ENCODE peak calls at places on chromosomes 11 and 22, in nine cellular contexts. T is spleen; W is H1; F is tibial artery; E is H9; A is SJCRH30; G is small intestine; P is stomach; L is naive thymus-derived CD4-positive, alpha-beta T cell. Q is an unnamed sample. For H3K9me3, the result is how much of the 10 kb centered on the place peaks cover.

GRCh38 chr22:21898354-21898896 is 31.0 kb upstream of the MAPK1 start:
- DNase-seq in T (no peak), W (no peak), F (no peak), E (no peak), A (no peak), G (no peak), P (no peak), L (no peak), Q (no peak)

GRCh38 chr22:46320166-46320710 is 15.3 kb upstream of the TRMU start:
- DNase-seq in T (no peak), W (no peak), F (no peak), E (no peak), A (no peak), G (no peak), P (no peak), L (no peak), Q (no peak)

GRCh38 chr11:114277637-114278341 is 18.4 kb upstream of the NNMT start:
- DNase-seq in T (no peak), W (no peak), F (no peak), E (no peak), A (no peak), G (no peak), P (no peak), L (no peak), Q (no peak)

GRCh38 chr11:58639103-58639502 is 16.6 kb downstream of the CNTF start:
- DNase-seq in T (no peak), W (no peak), F (no peak), E (no peak), A (no peak), G (no peak), P (no peak), L (no peak), Q (no peak)

GRCh38 chr11:63243533-63243932 is at the start of gene SLC22A25:
- DNase-seq in T (no peak), W (no peak), F (no peak), E (no peak), A (no peak), G (no peak), P (no peak), L (no peak), Q (no peak)

GRCh38 chr22:36816635-36817428 is at the start of gene PVALB:
- DNase-seq in T (no peak), W (no peak), F (no peak), E (no peak), A (peak), G (peak), P (no peak), L (peak), Q (no peak)

GRCh38 chr22:23913306-23913660 is 19.1 kb downstream of the MIF start:
- DNase-seq in T (no peak), W (no peak), F (no peak), E (no peak), A (peak), G (no peak), P (no peak), L (no peak), Q (no peak)

GRCh38 chr11:113167599-113167998 is 146.8 kb upstream of the TTC12 start:
- DNase-seq in T (no peak), W (no peak), F (no peak), E (no peak), A (no peak), G (no peak), P (peak), L (no peak), Q (no peak)

GRCh38 chr22:39498368-39498767 is 3.7 kb upstream of the MIEF1 start:
- DNase-seq in T (no peak), W (no peak), F (no peak), E (no peak), A (no peak), G (no peak), P (peak), L (no peak), Q (no peak)

GRCh38 chr11:36258730-36259360 is 30.4 kb downstream of the COMMD9 start:
- DNase-seq in T (no peak), W (peak), F (peak), E (peak), A (peak), G (peak), P (peak), L (peak), Q (no peak)

GRCh38 chr22:27820896-27821866 is 19.6 kb upstream of the MN1 start:
- DNase-seq in T (no peak), W (no peak), F (no peak), E (no peak), A (peak), G (no peak), P (no peak), L (no peak), Q (no peak)

GRCh38 chr11:13328276-13328675 is 50.7 kb downstream of the BMAL1 start:
- DNase-seq in T (no peak), W (no peak), F (no peak), E (no peak), A (no peak), G (no peak), P (no peak), L (no peak), Q (no peak)

GRCh38 chr11:6586434-6587359 is 16.7 kb downstream of the RRP8 start:
- DNase-seq in T (no peak), W (no peak), F (no peak), E (peak), A (no peak), G (no peak), P (no peak), L (no peak), Q (no peak)

GRCh38 chr11:26700536-26701235 is 21.2 kb downstream of the SLC5A12 start:
- DNase-seq in T (no peak), W (no peak), F (no peak), E (no peak), A (peak), G (no peak), P (no peak), L (no peak), Q (no peak)

GRCh38 chr11:54946429-54946828 is 239.8 kb downstream of the OR4A5 start:
- DNase-seq in T (no peak), W (no peak), F (no peak), E (no peak), A (no peak), G (no peak), P (no peak), L (no peak), Q (no peak)

DNA sequence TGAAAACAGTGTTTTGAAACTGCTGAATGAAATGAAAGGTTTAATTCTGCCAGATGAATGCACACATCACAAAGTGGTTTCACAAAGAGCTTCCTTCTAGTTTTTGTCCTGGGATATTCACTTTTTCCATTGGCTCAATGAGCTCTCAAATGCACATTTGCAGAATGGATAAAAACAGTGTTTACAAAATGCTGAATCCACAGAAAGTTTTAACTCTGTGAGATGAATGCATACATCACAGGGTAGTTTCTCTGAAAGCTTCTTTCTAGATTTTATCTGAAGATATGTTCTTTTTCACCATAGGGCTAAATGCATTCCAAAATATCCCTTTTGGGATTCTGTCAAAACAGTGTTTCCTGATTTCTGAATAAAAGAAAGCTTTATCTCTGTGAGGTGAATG is 237.6 kb downstream of the OR4A5 start:
- DNase-seq in T (no peak), W (no peak), F (no peak), E (no peak), A (no peak), G (no peak), P (no peak), L (no peak), Q (no peak)
- H3K9me3 ChIP-seq in T (under half), W (under half), F (under half), E (half or more), A (under half), G (under half), P (half or more), L (under half), Q (under half)

DNA sequence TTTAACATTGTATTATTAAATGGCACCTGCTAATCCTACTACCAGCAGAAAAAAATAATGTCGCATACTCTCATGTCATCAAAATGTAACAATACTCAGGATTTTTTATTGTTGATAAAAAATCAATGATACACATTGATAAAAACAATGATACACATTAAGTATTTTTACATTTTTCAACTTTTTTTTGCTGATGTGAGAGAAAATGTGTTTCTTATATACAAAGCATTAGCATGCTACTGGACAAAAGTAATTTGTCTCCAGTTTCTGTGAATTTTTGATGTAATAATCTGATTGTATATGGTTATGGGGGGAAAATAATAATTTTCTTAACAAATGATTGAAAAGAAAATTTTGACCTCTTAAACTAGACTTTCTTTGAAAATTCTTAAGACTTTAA is 1256.6 kb upstream of the CNTN5 start:
- DNase-seq in T (no peak), W (no peak), F (no peak), E (no peak), A (no peak), G (no peak), P (no peak), L (no peak), Q (no peak)
- H3K9me3 ChIP-seq in T (under half), W (under half), F (under half), E (under half), A (under half), G (under half), P (under half), L (under half), Q (under half)

DNA sequence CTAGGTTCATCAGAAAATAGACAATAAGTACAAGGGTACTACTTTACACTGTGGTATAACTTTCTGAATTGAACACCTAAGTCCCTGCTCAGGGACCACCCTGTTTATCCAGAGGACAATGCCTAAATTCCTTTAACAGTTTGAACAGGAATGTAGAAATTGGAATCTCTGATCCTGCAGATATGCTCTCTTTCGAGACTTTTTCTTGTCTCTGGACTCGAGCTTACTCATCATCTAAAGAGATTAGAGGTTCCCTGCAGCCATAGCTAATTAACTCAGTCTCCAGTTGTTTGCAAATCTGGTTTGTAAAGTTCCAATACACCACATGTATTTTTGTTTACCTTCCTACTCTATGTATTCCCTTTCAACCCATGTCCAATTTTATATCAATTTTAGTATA is 1.0 kb downstream of the HOATZ start:
- DNase-seq in T (no peak), W (no peak), F (no peak), E (no peak), A (no peak), G (no peak), P (no peak), L (no peak), Q (no peak)
- H3K9me3 ChIP-seq in T (under half), W (under half), F (under half), E (under half), A (under half), G (under half), P (under half), L (under half), Q (under half)

DNA sequence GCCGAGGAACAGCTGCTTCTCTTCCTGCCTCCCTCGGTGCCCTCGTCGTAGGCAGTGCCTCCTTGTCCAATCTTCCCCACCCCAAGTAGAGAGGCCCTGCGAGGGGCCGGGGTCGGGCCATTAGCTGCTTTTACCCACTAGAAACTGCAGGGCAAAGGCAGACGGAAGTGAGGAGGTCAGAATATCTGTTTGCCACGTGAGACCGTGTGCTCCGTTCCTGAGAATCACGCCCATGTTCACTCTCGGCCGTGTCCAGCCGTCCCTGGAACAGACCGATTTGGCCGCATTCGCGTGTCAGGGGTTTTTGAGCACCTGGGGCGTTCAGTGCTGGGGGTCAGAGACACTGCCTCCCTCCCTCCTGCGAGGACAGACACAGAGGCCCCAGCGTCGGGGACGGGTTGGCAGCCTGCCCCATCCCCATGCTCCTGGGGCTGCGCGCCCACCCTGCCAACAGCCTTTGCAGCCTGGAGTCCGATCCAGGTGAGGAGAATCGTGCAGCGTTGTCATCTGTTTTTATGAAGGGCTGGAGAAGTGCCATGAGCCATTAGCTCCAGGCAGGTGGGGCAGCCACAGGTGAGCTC is 982.2 kb downstream of the BRD1 start:
- DNase-seq in T (peak), W (no peak), F (no peak), E (no peak), A (no peak), G (no peak), P (no peak), L (no peak), Q (no peak)
- H3K9me3 ChIP-seq in T (under half), W (under half), F (under half), E (under half), A (under half), G (under half), P (under half), L (under half), Q (under half)

GRCh38 chr11:111477898-111478297 is 34.3 kb downstream of the BTG4 start:
- DNase-seq in T (no peak), W (no peak), F (no peak), E (no peak), A (no peak), G (no peak), P (no peak), L (no peak), Q (no peak)

GRCh38 chr11:111479666-111480065 is 32.5 kb downstream of the BTG4 start:
- DNase-seq in T (no peak), W (no peak), F (no peak), E (no peak), A (no peak), G (no peak), P (no peak), L (no peak), Q (no peak)

DNA sequence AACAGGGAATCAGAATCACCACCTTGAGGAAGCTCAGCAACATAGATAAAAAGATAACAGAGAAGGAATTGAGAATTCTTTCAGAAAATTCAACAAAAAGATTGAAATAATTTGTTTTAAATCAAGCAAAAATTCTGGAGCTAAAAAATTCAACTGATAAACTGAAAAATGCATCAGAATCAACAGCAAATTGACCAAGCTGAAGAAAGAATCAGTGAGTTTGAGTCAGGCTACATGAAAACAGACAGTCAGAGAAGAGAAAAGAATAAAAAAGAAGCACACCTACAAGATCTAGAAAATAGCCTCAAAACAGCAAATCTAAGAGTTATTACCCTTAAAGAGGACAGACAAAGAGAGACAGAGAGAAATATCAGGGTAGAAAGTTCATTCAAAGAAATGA is 28.8 kb downstream of the BTG4 start:
- DNase-seq in T (no peak), W (no peak), F (no peak), E (no peak), A (no peak), G (no peak), P (no peak), L (no peak), Q (no peak)
- H3K9me3 ChIP-seq in T (under half), W (under half), F (under half), E (under half), A (under half), G (under half), P (under half), L (under half), Q (under half)

Q was measured in T-helper 17 cell.